ENCODE peak calls at places on chromosomes 11 and 22, in five cellular contexts. O is HCT116, H is SK-N-SH, F is GM12878, A is H1. M is an unnamed sample.

GRCh38 chr11:27291302-27291889 is 71.6 kb downstream of the CCDC34 start:
- DNase-seq in O (peak), H (no peak), F (no peak), A (no peak), M (peak)

GRCh38 chr11:35177370-35177769 is 38.4 kb downstream of the CD44 start:
- DNase-seq in O (no peak), H (no peak), F (no peak), A (no peak), M (no peak)

GRCh38 chr11:2704896-2705606 is 5.3 kb upstream of the KCNQ1OT1 start:
- DNase-seq in O (no peak), H (peak), F (no peak), A (no peak), M (no peak)

GRCh38 chr11:122491486-122491885 is 164.0 kb upstream of the UBASH3B start:
- DNase-seq in O (no peak), H (no peak), F (no peak), A (no peak), M (no peak)

GRCh38 chr22:49052023-49052538 is 775.6 kb downstream of the BRD1 start:
- DNase-seq in O (no peak), H (no peak), F (no peak), A (no peak), M (no peak)

GRCh38 chr11:88979641-88980040 is 86.1 kb downstream of the GRM5 start:
- DNase-seq in O (no peak), H (no peak), F (no peak), A (no peak), M (no peak)

GRCh38 chr22:50008151-50009040 is 4.2 kb downstream of the IL17REL start:
- DNase-seq in O (no peak), H (peak), F (no peak), A (no peak), M (no peak)

GRCh38 chr11:34573537-34573936 is 47.4 kb upstream of the EHF start:
- DNase-seq in O (no peak), H (no peak), F (no peak), A (no peak), M (no peak)

GRCh38 chr22:20909543-20910303 is 7.5 kb upstream of the CRKL start:
- DNase-seq in O (no peak), H (no peak), F (no peak), A (no peak), M (no peak)

DNA sequence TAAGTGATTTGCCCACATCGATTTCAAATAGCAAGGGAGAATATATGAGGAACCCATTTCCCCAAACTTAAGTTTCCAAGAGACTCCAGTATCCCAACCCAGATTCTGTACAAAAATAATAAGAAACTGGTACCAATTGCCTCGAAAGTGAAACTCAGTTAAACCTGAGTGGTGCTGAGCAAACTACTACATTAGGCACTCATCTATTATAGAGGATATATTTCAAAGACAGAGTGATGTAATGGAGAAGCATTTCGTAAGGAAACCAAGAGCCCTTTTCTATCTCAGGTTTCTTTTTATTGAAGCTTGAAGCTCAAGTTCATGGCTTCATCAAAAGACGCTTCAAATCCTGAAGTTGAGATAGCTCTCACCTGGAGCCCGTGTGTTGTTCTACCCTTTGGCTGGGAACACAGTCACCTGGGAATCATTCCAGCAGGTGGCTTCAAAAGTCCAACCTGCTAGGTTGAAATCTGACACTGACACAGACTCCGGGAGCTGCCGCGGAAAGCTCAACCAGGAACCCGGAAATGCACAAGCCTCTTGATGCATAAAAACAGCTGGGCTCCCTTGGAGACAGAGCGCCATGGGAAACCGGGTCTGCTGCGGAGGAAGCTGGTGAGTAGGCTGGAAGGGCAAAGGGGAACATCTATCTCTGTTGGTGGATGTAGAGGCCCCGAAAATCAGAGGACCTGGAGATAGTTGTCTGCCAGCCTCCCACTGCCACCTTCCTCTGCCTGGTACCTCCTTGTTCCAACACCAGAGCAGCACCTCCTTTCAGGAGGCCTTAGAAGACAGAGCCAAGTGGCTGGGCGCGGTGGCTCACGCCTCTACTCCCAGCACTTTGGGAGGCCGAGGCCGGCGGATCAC is at the start of gene C11orf52:
- DNase-seq in O (peak), H (no peak), F (no peak), A (peak), M (peak)
- TF ChIP-seq JUND in O (peak), H (no peak), F (no peak), A (no peak), M (no peak)

GRCh38 chr11:111814106-111814505 is 47.9 kb upstream of the PPP2R1B start:
- DNase-seq in O (no peak), H (no peak), F (no peak), A (no peak), M (no peak)

GRCh38 chr11:111811445-111811844 is 45.3 kb upstream of the PPP2R1B start:
- DNase-seq in O (no peak), H (no peak), F (no peak), A (no peak), M (no peak)

GRCh38 chr11:111815489-111815888 is 49.3 kb upstream of the PPP2R1B start:
- DNase-seq in O (no peak), H (no peak), F (no peak), A (no peak), M (no peak)

GRCh38 chr11:111812211-111812610 is 46.0 kb upstream of the PPP2R1B start:
- DNase-seq in O (no peak), H (no peak), F (no peak), A (no peak), M (no peak)

GRCh38 chr11:111814567-111814966 is 48.4 kb upstream of the PPP2R1B start:
- DNase-seq in O (no peak), H (no peak), F (no peak), A (no peak), M (no peak)
- TF ChIP-seq JUND in O (no peak), H (no peak), F (no peak), A (no peak), M (no peak)

GRCh38 chr11:117300301-117300700 is 9.2 kb downstream of the BACE1-AS start:
- DNase-seq in O (no peak), H (peak), F (no peak), A (no peak), M (no peak)
- TF ChIP-seq JUND in O (no peak), H (no peak), F (no peak), A (no peak), M (no peak)

DNA sequence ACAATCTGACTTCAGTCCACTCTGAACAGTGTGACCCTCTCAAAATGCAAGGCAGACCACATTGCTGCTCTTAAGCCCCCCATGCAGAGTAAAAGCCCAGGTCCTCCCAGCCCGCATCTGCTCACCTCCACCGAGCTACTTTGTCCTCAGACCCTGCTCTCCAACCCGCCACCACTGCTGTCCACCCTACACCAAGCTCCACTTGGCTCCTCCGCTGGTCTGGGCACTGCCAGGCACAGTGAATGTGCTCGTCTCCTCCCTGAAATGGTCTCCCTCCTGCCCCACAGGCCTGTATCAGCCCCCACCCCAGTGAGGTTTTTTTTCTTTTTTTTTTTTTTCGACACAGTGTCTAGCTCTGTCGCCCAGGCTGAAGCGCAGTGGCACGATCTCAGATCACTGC is 67.4 kb upstream of the ARFGAP3 start:
- DNase-seq in O (no peak), H (no peak), F (no peak), A (no peak), M (no peak)
- TF ChIP-seq JUND in O (no peak), H (no peak), F (no peak), A (no peak), M (no peak)